ENCODE peak calls at places on chromosomes 7 and 10, in four cellular contexts. V is ovary, D is esophagus muscularis mucosa, H is Calu3. L is an unnamed sample.

GRCh38 chr10:98377536-98377935 is 37.4 kb downstream of the PYROXD2 start:
- DNase-seq in V (no peak), D (no peak), H (no peak), L (no peak)

GRCh38 chr10:86284355-86285105 is 82.1 kb downstream of the GRID1 start:
- DNase-seq in H (no peak), V (no peak), D (no peak), L (peak)

GRCh38 chr7:23467731-23468720 is 2.3 kb downstream of the IGF2BP3 start:
- DNase-seq in V (no peak), D (no peak), H (peak), L (no peak)

GRCh38 chr10:57964371-57964770 is 303.3 kb downstream of the IPMK start:
- DNase-seq in H (no peak), V (no peak), D (no peak), L (no peak)

GRCh38 chr7:128497405-128497804 is 20.9 kb downstream of the METTL2B start:
- DNase-seq in D (no peak), H (no peak), V (no peak), L (no peak)

GRCh38 chr7:519974-520458 is 370 bp upstream of the PDGFA start:
- DNase-seq in H (peak), D (no peak), V (peak), L (peak)

GRCh38 chr10:86349474-86349873 is 17.1 kb downstream of the GRID1 start:
- DNase-seq in H (no peak), D (no peak), V (no peak), L (no peak)

GRCh38 chr7:47653550-47654351 is 71.8 kb upstream of the TNS3 start:
- DNase-seq in V (no peak), H (peak), D (no peak), L (no peak)

GRCh38 chr10:14772399-14772798 is 2.3 kb downstream of the FAM107B start:
- DNase-seq in H (no peak), V (no peak), D (peak), L (no peak)

GRCh38 chr7:123538189-123538714 is 3.9 kb upstream of the IQUB start:
- DNase-seq in H (no peak), D (no peak), V (no peak), L (no peak)

GRCh38 chr10:97080051-97080776 is 105.5 kb downstream of the SLIT1 start:
- DNase-seq in V (no peak), H (no peak), D (no peak), L (no peak)

GRCh38 chr7:124152859-124153692 is 120.2 kb upstream of the TMEM229A start:
- DNase-seq in V (no peak), H (peak), D (no peak), L (no peak)

GRCh38 chr10:48205918-48206317 is 68.6 kb downstream of the FRMPD2 start:
- DNase-seq in V (no peak), D (no peak), H (no peak), L (no peak)

GRCh38 chr10:107971411-107971810 is 806.9 kb upstream of the SORCS1 start:
- DNase-seq in H (no peak), V (no peak), D (no peak), L (no peak)

GRCh38 chr7:84104841-84105240 is 89.7 kb downstream of the SEMA3A start:
- DNase-seq in H (no peak), D (no peak), V (no peak), L (no peak)

GRCh38 chr10:102564209-102564834 is 60.5 kb downstream of the SUFU start:
- DNase-seq in H (no peak), V (no peak), D (no peak), L (no peak)

GRCh38 chr10:119517235-119518141 is 25.0 kb downstream of the RGS10 start:
- DNase-seq in H (no peak), V (no peak), D (no peak), L (no peak)

DNA sequence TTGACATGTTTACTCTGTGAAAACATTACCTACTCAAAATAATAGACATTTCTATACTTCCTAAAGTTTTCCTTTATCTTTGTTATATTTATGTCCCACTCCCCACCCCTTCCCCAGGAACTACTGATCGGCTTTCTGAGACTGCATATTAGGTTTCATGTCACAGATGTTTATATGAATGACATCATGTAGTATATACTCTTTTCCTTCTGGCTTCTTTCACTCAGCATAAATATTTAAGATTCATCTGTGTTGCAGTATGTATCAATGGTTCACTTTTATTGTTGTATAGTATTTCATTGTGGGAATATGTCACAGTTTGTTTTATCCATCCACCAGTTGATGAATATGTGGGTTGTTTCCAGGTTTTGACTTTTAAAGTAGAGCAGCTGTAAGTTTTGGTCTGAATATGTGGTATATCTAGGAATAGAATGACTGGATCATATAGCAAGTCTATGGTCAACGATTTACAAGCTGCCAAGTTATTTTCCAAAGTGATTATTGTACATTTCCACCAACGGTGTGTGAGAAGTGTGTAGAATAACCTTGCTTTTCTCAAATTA is 73.8 kb upstream of the CAV2 start:
- DNase-seq in V (no peak), H (no peak), D (no peak), L (no peak)
- TF ChIP-seq CTCF in V (no peak), H (no peak), D (no peak), L (no peak)

GRCh38 chr7:107168233-107169119 is at the start of gene HBP1:
- DNase-seq in V (peak), D (peak), H (peak), L (peak)
- TF ChIP-seq CTCF in V (no peak), D (no peak), H (no peak), L (no peak)

GRCh38 chr7:1920266-1920681 is 250.2 kb downstream of the ELFN1 start:
- DNase-seq in V (no peak), H (no peak), D (no peak), L (no peak)
- TF ChIP-seq CTCF in V (no peak), H (no peak), D (no peak), L (no peak)

DNA sequence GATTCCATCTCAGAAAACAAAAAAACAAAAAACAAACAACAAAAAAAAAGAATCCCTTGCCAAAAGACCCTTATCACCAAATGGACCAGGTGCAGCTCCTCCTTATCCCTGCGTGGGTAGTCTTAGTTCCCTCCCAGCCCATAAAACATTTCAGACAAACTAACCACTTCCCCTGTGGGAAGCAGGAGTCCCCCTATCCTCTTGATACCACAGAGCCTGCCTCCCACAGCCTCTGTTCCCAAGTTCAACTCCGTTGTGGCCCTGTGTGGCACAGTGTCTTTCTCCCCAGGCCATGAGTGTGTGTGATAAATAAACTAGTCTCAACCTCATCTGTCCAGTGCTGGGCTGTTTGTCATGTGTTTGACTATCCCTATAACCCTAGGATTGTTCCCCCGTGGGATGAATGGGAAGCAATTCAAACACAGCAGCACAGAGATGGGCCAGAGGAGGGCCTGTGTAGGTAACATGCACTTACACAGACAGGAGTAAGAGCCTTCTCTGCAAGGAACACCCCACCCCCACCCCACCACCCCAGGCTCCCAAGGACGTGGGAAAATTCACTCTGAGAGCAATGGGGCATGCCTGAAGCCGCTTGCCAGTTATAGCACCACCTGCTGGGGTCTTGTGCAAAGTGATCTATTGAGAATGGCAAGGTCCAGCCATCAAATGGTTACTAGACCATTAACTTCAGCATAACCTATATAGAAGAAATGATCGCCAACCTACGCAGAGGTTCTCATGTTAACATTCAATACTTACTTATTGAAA is 147.1 kb upstream of the GHITM start:
- DNase-seq in D (no peak), H (peak), V (no peak), L (no peak)
- TF ChIP-seq CTCF in D (no peak), H (no peak), V (no peak), L (peak)

DNA sequence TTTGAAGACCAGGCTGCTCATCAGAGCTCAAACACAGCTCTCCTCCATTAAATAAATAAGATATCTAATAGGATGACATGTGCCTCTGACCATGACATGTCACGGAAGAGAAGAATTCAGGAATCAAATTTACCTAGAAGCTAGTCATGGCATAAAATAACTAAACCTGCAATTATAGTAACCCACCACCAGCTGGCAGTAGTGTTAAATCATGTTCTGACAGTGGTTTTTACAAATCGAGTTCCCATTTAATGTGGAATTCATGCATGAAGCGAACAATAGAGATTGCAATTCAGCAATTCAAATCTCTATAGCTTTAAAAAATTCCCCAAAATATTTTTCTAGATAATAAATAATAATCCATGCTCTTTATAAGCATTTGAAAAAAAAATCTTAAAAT is 74.6 kb upstream of the IKZF1 start:
- DNase-seq in V (no peak), D (no peak), H (no peak), L (no peak)
- TF ChIP-seq CTCF in V (no peak), D (no peak), H (peak), L (peak)

L was measured in osteocyte.